ENCODE peak calls at places on chromosome 20, in six cellular contexts. J is cardiac muscle cell, W is DND-41, V is ovary, E is tibial nerve, R is foreskin fibroblast. A is an unnamed sample.

GRCh38 chr20:51003776-51004175 is 19.1 kb downstream of the KCNG1 start:
- DNase-seq in J (no peak), W (no peak), V (no peak), E (no peak), R (no peak), A (no peak)

GRCh38 chr20:3980260-3981131 is 34.9 kb downstream of the RNF24 start:
- DNase-seq in J (no peak), W (peak; percentile 77), V (peak; percentile 15), E (no peak), R (peak; percentile 54), A (no peak)

GRCh38 chr20:4601630-4602296 is 119.9 kb upstream of the PRND start:
- DNase-seq in J (no peak), W (no peak), V (no peak), E (no peak), R (peak; percentile 69), A (peak; percentile 91)

GRCh38 chr20:14928083-14928482 is 590.7 kb upstream of the FLRT3 start:
- DNase-seq in J (no peak), W (no peak), V (no peak), E (no peak), R (no peak), A (peak; percentile 26)

GRCh38 chr20:60677819-60678218 is 574.2 kb upstream of the CDH4 start:
- DNase-seq in J (no peak), W (no peak), V (no peak), E (no peak), R (no peak), A (no peak)

GRCh38 chr20:64268180-64268579 is 12.6 kb downstream of the PCMTD2 start:
- DNase-seq in J (peak; percentile 36), W (no peak), V (no peak), E (no peak), R (no peak), A (peak; percentile 62)

GRCh38 chr20:51258582-51259175 is 235.8 kb upstream of the KCNG1 start:
- DNase-seq in J (no peak), W (no peak), V (no peak), E (no peak), R (no peak), A (peak; percentile 79)

GRCh38 chr20:33370296-33370695 is 31.0 kb downstream of the CDK5RAP1 start:
- DNase-seq in J (no peak), W (no peak), V (no peak), E (no peak), R (no peak), A (no peak)

GRCh38 chr20:17605131-17605660 is 35.3 kb downstream of the DSTN start:
- DNase-seq in J (no peak), W (no peak), V (no peak), E (no peak), R (no peak), A (no peak)

GRCh38 chr20:38052870-38053269 is 19.3 kb downstream of the RPRD1B start:
- DNase-seq in J (no peak), W (no peak), V (no peak), E (no peak), R (no peak), A (no peak)

GRCh38 chr20:51346686-51347485 is 195.6 kb downstream of the NFATC2 start:
- DNase-seq in J (no peak), W (no peak), V (no peak), E (no peak), R (peak; percentile 81), A (peak; percentile 76)

GRCh38 chr20:25486377-25486776 is 78.9 kb downstream of the GINS1 start:
- DNase-seq in J (no peak), W (peak; percentile 97), V (peak; percentile 42), E (no peak), R (peak; percentile 54), A (no peak)

GRCh38 chr20:25051386-25052155 is 6.4 kb downstream of the ACSS1 start:
- DNase-seq in J (no peak), W (no peak), V (peak; percentile 7), E (no peak), R (no peak), A (no peak)

GRCh38 chr20:58486207-58486606 is 29.0 kb downstream of the APCDD1L start:
- DNase-seq in J (no peak), W (no peak), V (no peak), E (no peak), R (no peak), A (no peak)
- H3K4me3 ChIP-seq in J (no peak overlapping the region), W (no peak overlapping the region), V (no peak overlapping the region), E (no peak overlapping the region), R (no peak overlapping the region), A (no peak overlapping the region)

DNA sequence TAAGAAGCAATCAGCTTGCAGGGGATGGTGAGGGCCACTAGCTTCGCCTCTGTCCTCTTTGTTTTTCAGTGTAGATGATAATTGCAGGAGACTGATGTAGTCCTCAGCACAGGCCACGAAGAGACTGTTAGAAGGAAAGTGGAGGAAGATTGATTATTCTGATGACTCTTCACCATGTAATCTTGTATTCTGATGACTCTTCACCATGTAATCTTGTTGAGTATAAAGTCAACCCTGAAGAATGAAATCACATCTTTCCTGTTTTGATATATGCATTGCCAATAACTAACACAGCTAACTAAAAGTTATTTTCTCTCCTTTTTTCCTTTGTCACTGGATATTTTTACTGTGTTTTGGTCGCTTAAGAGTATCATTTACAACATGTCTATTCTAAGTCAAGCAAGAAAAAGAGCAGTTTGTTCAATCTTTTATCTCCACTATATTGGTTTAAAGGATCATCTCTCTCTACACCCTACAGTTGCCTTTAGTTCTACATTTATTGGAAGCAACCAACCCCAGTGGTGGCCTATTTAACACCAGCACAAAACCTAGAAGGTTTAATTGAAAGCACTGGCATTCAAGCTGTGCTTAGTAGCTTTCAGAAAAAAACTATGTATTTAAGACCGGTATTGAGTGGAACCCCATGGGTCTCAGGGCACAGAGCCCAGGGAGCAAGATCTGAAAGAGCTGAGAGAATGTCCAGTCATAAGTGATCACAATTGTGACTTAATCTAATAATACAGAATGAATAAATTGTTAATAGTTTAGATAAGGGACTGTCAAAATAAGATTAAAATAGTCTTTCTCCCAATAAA is 107.2 kb upstream of the BTBD3 start:
- DNase-seq in J (no peak), W (no peak), V (no peak), E (no peak), R (peak; percentile 76), A (no peak)
- H3K4me3 ChIP-seq in J (no peak overlapping the region), W (no peak overlapping the region), V (no peak overlapping the region), E (no peak overlapping the region), R (no peak overlapping the region), A (no peak overlapping the region)

DNA sequence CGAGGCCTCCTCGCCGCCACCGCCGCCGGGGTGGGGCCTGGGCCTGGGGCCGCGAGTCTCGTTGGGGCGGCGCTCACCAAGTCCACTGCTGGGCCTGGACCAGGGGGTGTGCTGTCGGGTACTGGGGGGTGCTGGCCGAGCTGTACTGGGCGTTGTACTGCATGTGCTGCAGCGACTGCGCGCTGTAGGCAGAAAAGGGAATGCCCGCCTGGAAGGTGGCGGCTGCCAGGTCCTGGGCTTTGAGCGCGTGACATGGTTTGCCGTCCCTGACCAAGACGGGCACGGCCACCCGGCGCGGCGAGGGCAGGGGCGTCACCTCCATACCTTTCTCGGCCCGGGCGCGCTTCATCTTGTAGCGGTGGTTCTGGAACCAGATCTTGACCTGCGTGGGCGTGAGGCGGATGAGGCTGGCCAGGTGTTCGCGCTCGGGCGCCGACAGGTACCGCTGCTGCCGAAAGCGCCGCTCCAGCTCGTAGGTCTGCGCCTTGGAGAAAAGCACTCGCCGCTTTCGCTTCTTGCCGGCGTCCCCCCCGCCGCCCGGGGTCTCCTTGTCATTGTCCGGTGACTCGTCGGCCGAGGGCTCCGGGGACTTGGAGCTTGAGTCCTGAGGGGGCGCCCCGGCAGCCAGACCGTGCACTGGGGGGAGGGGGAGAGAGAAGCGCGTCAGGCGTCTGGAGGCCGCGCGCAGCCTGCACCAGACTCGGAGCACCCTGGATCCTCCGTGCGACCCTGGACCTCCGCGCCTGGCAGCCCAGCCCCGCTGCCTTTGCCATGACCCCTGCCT is 1.8 kb downstream of the NKX2-2 start:
- DNase-seq in J (no peak), W (no peak), V (no peak), E (no peak), R (no peak), A (no peak)
- H3K4me3 ChIP-seq in J (no peak overlapping the region), W (no peak overlapping the region), V (no peak overlapping the region), E (no peak overlapping the region), R (peak overlapping the region; percentile 7), A (no peak overlapping the region)

GRCh38 chr20:42364446-42364845 is 746.3 kb upstream of the CHD6 start:
- DNase-seq in J (no peak), W (no peak), V (no peak), E (no peak), R (no peak), A (no peak)

GRCh38 chr20:42359617-42360016 is 741.4 kb upstream of the CHD6 start:
- DNase-seq in J (no peak), W (no peak), V (no peak), E (no peak), R (no peak), A (no peak)

GRCh38 chr20:42366626-42367025 is 748.4 kb upstream of the CHD6 start:
- DNase-seq in J (no peak), W (no peak), V (no peak), E (no peak), R (no peak), A (no peak)

GRCh38 chr20:42361402-42361801 is 743.2 kb upstream of the CHD6 start:
- DNase-seq in J (no peak), W (no peak), V (no peak), E (no peak), R (no peak), A (no peak)
- H3K4me3 ChIP-seq in J (no peak overlapping the region), W (no peak overlapping the region), V (no peak overlapping the region), E (no peak overlapping the region), R (no peak overlapping the region), A (no peak overlapping the region)

GRCh38 chr20:61817575-61817974 is 248.1 kb downstream of the TAF4 start:
- DNase-seq in J (no peak), W (no peak), V (no peak), E (no peak), R (no peak), A (no peak)
- H3K4me3 ChIP-seq in J (no peak overlapping the region), W (no peak overlapping the region), V (no peak overlapping the region), E (no peak overlapping the region), R (no peak overlapping the region), A (no peak overlapping the region)

DNA sequence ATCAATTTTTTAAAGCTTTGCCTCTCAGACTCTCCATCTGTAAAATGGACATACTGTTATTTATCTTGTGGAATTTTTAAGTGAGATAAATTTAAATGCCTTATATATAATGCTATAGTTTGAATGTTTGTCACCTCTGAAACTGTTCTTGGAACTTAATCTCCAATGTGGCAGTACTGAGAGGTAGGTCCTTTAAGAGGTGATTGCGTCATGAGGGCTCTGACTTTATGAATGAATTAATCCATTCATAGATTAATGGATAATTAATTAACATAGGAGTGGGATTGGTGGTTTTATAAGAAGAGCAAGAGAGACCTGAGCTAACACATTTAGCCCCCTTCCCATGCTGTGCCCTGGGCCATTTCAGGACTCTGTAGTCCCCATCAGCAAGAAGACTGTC is 326.3 kb upstream of the TSHZ2 start:
- DNase-seq in J (no peak), W (no peak), V (no peak), E (no peak), R (no peak), A (no peak)
- H3K4me3 ChIP-seq in J (no peak overlapping the region), W (no peak overlapping the region), V (no peak overlapping the region), E (no peak overlapping the region), R (no peak overlapping the region), A (no peak overlapping the region)